ENCODE peak calls at places on chromosomes 4 and X, in four cellular contexts. One of them, this sample, is unnamed.

GRCh38 chr4:105896461-105896939 is 1.2 kb downstream of the NPNT start:
- DNase-seq in CD8-positive, alpha-beta T cell: no peak
- DNase-seq in PC-3: no peak
- DNase-seq in brain microvascular endothelial cell: no peak
- DNase-seq in this sample: no peak

GRCh38 chr4:189124149-189124758 is 816.4 kb upstream of the FRG1 start:
- DNase-seq in CD8-positive, alpha-beta T cell: no peak
- DNase-seq in PC-3: peak; percentile 47
- DNase-seq in brain microvascular endothelial cell: peak; percentile 54
- DNase-seq in this sample: no peak

GRCh38 chr4:21507439-21507838 is 441.1 kb downstream of the KCNIP4 start:
- DNase-seq in CD8-positive, alpha-beta T cell: no peak
- DNase-seq in PC-3: peak; percentile 21
- DNase-seq in brain microvascular endothelial cell: peak; percentile 0
- DNase-seq in this sample: no peak

GRCh38 chr4:43339435-43339834 is 446.9 kb downstream of the GRXCR1 start:
- DNase-seq in CD8-positive, alpha-beta T cell: no peak
- DNase-seq in PC-3: peak; percentile 86
- DNase-seq in brain microvascular endothelial cell: peak; percentile 13
- DNase-seq in this sample: no peak

GRCh38 chr4:153483432-153484418 is 17.6 kb downstream of the TMEM131L start:
- DNase-seq in CD8-positive, alpha-beta T cell: no peak
- DNase-seq in PC-3: no peak
- DNase-seq in brain microvascular endothelial cell: no peak
- DNase-seq in this sample: no peak

GRCh38 chr4:184437988-184438774 is 36.2 kb downstream of the IRF2 start:
- DNase-seq in CD8-positive, alpha-beta T cell: no peak
- DNase-seq in PC-3: no peak
- DNase-seq in brain microvascular endothelial cell: no peak
- DNase-seq in this sample: no peak

GRCh38 chrX:358651-359143 is 28.0 kb downstream of the PPP2R3B start:
- DNase-seq in CD8-positive, alpha-beta T cell: no peak
- DNase-seq in PC-3: no peak
- DNase-seq in brain microvascular endothelial cell: no peak
- DNase-seq in this sample: peak; percentile 46

GRCh38 chr4:101349346-101350064 is 2.2 kb upstream of the PPP3CA start:
- DNase-seq in CD8-positive, alpha-beta T cell: no peak
- DNase-seq in PC-3: peak; percentile 71
- DNase-seq in brain microvascular endothelial cell: no peak
- DNase-seq in this sample: peak; percentile 79

GRCh38 chrX:497201-497710 is 110.5 kb upstream of the PPP2R3B start:
- DNase-seq in CD8-positive, alpha-beta T cell: no peak
- DNase-seq in PC-3: no peak
- DNase-seq in brain microvascular endothelial cell: no peak
- DNase-seq in this sample: no peak

GRCh38 chrX:97616883-97617510 is 733.3 kb downstream of the RPA4 start:
- DNase-seq in CD8-positive, alpha-beta T cell: no peak
- DNase-seq in PC-3: peak; percentile 82
- DNase-seq in brain microvascular endothelial cell: peak; percentile 72
- DNase-seq in this sample: no peak

GRCh38 chr4:73828945-73829344 is 7.5 kb upstream of the CXCL6 start:
- DNase-seq in CD8-positive, alpha-beta T cell: no peak
- DNase-seq in PC-3: no peak
- DNase-seq in brain microvascular endothelial cell: peak; percentile 59
- DNase-seq in this sample: no peak

GRCh38 chrX:140918398-140919043 is 83.9 kb upstream of the SPANXB1 start:
- DNase-seq in CD8-positive, alpha-beta T cell: peak; percentile 17
- DNase-seq in PC-3: peak; percentile 70
- DNase-seq in brain microvascular endothelial cell: peak; percentile 44
- DNase-seq in this sample: no peak

GRCh38 chr4:103938488-103938887 is 218.7 kb upstream of the TACR3 start:
- DNase-seq in CD8-positive, alpha-beta T cell: no peak
- DNase-seq in PC-3: no peak
- DNase-seq in brain microvascular endothelial cell: no peak
- DNase-seq in this sample: no peak

DNA sequence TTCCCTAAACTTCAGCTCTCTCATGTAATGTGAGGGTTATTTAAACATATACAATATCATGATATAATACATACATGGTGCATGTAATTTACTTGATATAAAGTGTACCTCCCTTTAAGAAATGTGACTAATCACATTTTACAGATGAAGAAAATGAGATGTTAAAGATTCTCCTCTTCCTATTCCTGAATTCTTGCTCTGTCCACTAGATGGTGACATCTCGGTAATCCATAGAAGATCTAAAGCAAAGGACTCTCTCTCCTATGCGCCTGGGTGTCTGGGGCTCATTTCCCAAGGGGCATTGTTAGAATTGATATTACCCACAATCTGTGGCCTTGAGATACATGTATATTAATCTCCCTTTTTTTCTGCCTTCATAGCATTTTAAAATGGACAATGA is 804.9 kb downstream of the RAB28 start:
- DNase-seq in CD8-positive, alpha-beta T cell: no peak
- DNase-seq in PC-3: peak; percentile 1
- DNase-seq in brain microvascular endothelial cell: no peak
- DNase-seq in this sample: no peak
- TF ChIP-seq CTCF in CD8-positive, alpha-beta T cell: no peak
- TF ChIP-seq CTCF in PC-3: peak; percentile 38
- TF ChIP-seq CTCF in brain microvascular endothelial cell: no peak
- TF ChIP-seq CTCF in this sample: no peak

GRCh38 chr4:139824882-139825522 is 159.4 kb downstream of the MGST2 start:
- DNase-seq in CD8-positive, alpha-beta T cell: no peak
- DNase-seq in PC-3: no peak
- DNase-seq in brain microvascular endothelial cell: no peak
- DNase-seq in this sample: no peak
- H3K4me3 ChIP-seq in CD8-positive, alpha-beta T cell: no peak overlapping the region
- H3K4me3 ChIP-seq in PC-3: no peak overlapping the region
- H3K4me3 ChIP-seq in brain microvascular endothelial cell: no peak overlapping the region
- H3K4me3 ChIP-seq in this sample: no peak overlapping the region

DNA sequence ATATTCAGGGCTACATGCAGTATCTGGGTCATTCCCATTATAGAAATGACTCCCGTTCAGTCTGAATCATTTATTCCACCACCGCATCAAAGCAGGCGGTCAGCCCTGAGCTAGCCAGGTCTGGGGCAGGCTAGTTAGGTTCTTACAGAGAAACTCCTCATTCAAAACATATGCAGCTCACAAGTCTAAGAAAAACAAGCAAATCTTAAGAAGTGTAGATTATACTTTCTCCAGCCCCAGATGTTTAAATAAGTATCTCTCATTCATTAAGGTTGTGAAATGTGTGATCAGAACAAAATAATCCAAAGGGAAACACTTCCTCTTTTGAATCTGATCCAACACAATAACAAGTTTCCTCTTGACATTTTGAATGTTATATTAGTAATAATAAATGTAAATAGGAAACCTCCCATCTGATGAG is 441.9 kb downstream of the INPP4B start:
- DNase-seq in CD8-positive, alpha-beta T cell: no peak
- DNase-seq in PC-3: peak; percentile 87
- DNase-seq in brain microvascular endothelial cell: peak; percentile 77
- DNase-seq in this sample: no peak
- H3K27ac ChIP-seq in CD8-positive, alpha-beta T cell: peak overlapping the region; percentile 53
- H3K27ac ChIP-seq in PC-3: peak overlapping the region; percentile 97
- H3K27ac ChIP-seq in brain microvascular endothelial cell: peak overlapping the region; percentile 75
- H3K27ac ChIP-seq in this sample: no peak overlapping the region

DNA sequence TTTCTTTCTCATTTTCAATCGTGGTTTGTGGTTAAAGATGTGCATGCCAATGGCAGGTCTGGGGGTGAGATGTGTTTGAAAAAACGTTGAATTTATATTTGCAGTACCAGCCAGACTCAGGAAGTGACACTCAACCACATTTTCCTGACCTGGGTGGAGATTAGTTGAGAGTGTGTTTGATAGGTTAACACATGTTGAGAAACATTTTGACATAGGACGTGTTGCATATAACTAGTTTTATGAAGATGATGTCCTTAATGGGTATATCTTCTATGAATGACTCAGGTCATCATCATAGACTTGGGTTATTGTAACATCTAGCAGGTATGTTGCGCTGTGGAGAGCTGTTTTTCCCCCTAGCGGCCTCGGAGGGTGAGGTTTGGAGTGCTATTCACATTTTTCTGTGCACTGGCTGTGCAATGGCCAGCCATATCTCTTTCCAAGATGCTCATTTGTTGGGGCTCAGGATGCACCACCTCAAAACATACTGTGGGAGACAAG is 21.7 kb upstream of the CD38 start:
- DNase-seq in CD8-positive, alpha-beta T cell: peak; percentile 73
- DNase-seq in PC-3: peak; percentile 82
- DNase-seq in brain microvascular endothelial cell: peak; percentile 81
- DNase-seq in this sample: no peak
- TF ChIP-seq CTCF in CD8-positive, alpha-beta T cell: peak; percentile 77
- TF ChIP-seq CTCF in PC-3: peak; percentile 69
- TF ChIP-seq CTCF in brain microvascular endothelial cell: peak; percentile 76
- TF ChIP-seq CTCF in this sample: no peak

GRCh38 chr4:9781343-9782135 is at the start of gene DRD5:
- DNase-seq in CD8-positive, alpha-beta T cell: no peak
- DNase-seq in PC-3: no peak
- DNase-seq in brain microvascular endothelial cell: no peak
- DNase-seq in this sample: no peak

GRCh38 chr4:9785926-9786325 is 4.5 kb downstream of the DRD5 start:
- DNase-seq in CD8-positive, alpha-beta T cell: no peak
- DNase-seq in PC-3: no peak
- DNase-seq in brain microvascular endothelial cell: no peak
- DNase-seq in this sample: no peak

DNA sequence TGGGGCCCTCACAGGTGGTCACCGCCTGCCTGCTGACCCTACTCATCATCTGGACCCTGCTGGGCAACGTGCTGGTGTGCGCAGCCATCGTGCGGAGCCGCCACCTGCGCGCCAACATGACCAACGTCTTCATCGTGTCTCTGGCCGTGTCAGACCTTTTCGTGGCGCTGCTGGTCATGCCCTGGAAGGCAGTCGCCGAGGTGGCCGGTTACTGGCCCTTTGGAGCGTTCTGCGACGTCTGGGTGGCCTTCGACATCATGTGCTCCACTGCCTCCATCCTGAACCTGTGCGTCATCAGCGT is 652 bp downstream of the DRD5 start:
- DNase-seq in CD8-positive, alpha-beta T cell: no peak
- DNase-seq in PC-3: no peak
- DNase-seq in brain microvascular endothelial cell: no peak
- DNase-seq in this sample: no peak
- H3K4me3 ChIP-seq in CD8-positive, alpha-beta T cell: no peak overlapping the region
- H3K4me3 ChIP-seq in PC-3: no peak overlapping the region
- H3K4me3 ChIP-seq in brain microvascular endothelial cell: no peak overlapping the region
- H3K4me3 ChIP-seq in this sample: no peak overlapping the region